ENCODE peak calls at places on chromosomes 6 and 20, in five cellular contexts. B, R, N, P and K are unnamed samples.
A peak's percentile ranks its signal among the peaks of the same experiment; 100 is the strongest.

GRCh38 chr6:134035823-134036296 is 16.6 kb downstream of the SLC2A12 start:
- DNase-seq in B (peak; percentile 61), R (peak; percentile 64), N (no peak), P (peak; percentile 98), K (peak; percentile 15)

GRCh38 chr6:6246539-6246938 is 73.9 kb downstream of the F13A1 start:
- DNase-seq in B (peak; percentile 90), R (no peak), N (no peak), P (no peak), K (no peak)

GRCh38 chr6:127192911-127193503 is 73.7 kb upstream of the RNF146 start:
- DNase-seq in B (no peak), R (no peak), N (no peak), P (peak; percentile 11), K (no peak)

GRCh38 chr6:2862712-2863174 is 21.1 kb upstream of the SERPINB1 start:
- DNase-seq in B (peak; percentile 95), R (no peak), N (no peak), P (no peak), K (no peak)

GRCh38 chr6:157268396-157268795 is 54.9 kb downstream of the TMEM242 start:
- DNase-seq in B (no peak), R (no peak), N (no peak), P (no peak), K (no peak)

GRCh38 chr6:45200510-45200909 is 127.6 kb upstream of the RUNX2 start:
- DNase-seq in B (no peak), R (peak; percentile 71), N (no peak), P (no peak), K (no peak)

GRCh38 chr6:95723638-95724037 is 146.3 kb downstream of the MANEA start:
- DNase-seq in B (no peak), R (no peak), N (no peak), P (peak; percentile 70), K (no peak)

GRCh38 chr6:126170433-126170832 is 169.5 kb upstream of the CENPW start:
- DNase-seq in B (no peak), R (no peak), N (no peak), P (no peak), K (no peak)

GRCh38 chr6:45959534-45960195 is 56.0 kb downstream of the CLIC5 start:
- DNase-seq in B (no peak), R (no peak), N (no peak), P (peak; percentile 76), K (peak; percentile 67)

GRCh38 chr6:6543181-6543879 is 45.2 kb upstream of the LY86 start:
- DNase-seq in B (peak; percentile 20), R (no peak), N (no peak), P (no peak), K (no peak)

GRCh38 chr6:37022135-37022863 is 16.8 kb downstream of the FGD2 start:
- DNase-seq in B (no peak), R (no peak), N (no peak), P (no peak), K (no peak)

GRCh38 chr6:141988954-141989705 is 143.6 kb upstream of the GJE1 start:
- DNase-seq in B (peak; percentile 46), R (peak; percentile 65), N (peak; percentile 89), P (peak; percentile 63), K (peak; percentile 66)

GRCh38 chr6:166957087-166957804 is 896 bp upstream of the RNASET2 start:
- DNase-seq in B (peak; percentile 59), R (peak; percentile 87), N (peak; percentile 52), P (no peak), K (peak; percentile 70)

GRCh38 chr6:16727996-16728395 is 33.3 kb downstream of the ATXN1 start:
- DNase-seq in B (no peak), R (peak; percentile 76), N (no peak), P (no peak), K (no peak)

GRCh38 chr20:51493346-51493791 is 49.1 kb downstream of the NFATC2 start:
- DNase-seq in B (no peak), R (no peak), N (no peak), P (no peak), K (no peak)
- H2AFZ ChIP-seq in B (no peak overlapping the region), R (no peak overlapping the region), N (no peak overlapping the region), P (no peak overlapping the region), K (no peak overlapping the region)

DNA sequence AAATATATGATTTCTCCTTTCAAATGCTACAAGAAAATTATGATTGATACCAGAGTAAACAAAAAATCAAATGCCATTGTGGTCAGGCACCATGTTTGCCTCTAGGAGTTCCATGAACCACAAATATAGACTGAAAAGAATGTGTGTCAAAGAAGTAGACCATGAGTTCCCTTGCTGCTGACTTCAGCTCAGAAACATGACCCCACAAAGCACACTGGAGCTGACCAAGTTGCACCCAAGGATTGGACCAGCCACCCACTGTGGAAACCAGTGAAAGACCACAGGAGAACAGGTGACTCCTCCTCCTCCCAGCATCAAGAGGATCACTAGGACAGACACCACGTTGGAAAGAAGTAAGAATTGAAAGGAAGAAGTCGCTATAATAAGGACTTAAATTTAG is 90.8 kb upstream of the TENT5A start:
- DNase-seq in B (no peak), R (peak; percentile 34), N (no peak), P (no peak), K (no peak)
- H2AFZ ChIP-seq in B (no peak overlapping the region), R (no peak overlapping the region), N (no peak overlapping the region), P (no peak overlapping the region), K (no peak overlapping the region)

DNA sequence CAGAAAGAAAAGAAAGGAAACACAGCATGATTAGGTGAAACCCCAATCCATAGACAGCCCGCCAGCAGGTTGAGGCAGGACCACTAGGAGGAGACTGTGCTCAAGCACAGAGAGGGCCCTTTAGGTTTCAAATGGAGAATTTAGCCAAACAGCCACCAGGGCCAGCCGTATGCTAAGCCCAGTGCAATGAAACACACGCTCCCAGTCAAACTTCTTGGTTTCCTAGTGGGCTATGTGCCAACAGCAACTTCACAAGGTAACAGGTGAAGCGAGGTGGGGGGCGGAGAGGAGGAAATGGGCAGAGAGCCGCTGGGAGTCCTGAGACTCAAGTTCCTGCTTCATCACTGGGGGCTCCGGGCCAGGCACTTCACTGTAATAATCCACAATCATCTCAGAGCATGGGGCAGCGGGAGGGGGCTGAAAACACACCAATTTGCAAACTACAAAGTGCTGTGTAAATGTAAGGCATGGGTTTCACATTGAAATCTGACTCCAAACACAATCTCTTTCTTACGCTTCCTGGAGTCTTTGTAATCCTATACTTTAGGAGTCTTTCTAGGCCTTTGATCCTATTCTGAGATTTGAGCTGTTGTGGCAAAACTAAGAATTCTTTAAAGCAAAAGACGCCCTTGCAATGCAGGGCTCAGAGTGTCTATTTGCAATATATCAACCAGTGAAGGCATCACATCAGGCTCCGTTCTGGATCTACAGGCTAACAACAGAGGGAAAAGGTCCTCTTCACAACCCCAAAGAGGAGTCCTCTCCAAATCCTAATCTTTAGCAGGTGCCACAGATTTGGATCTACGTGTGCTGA is 117.3 kb downstream of the OPRM1 start:
- DNase-seq in B (peak; percentile 28), R (peak; percentile 30), N (peak; percentile 70), P (no peak), K (peak; percentile 43)
- H2AFZ ChIP-seq in B (peak overlapping the region; percentile 58), R (no peak overlapping the region), N (no peak overlapping the region), P (no peak overlapping the region), K (no peak overlapping the region)

GRCh38 chr6:1722801-1723200 is 113.1 kb downstream of the FOXC1 start:
- DNase-seq in B (no peak), R (no peak), N (no peak), P (no peak), K (no peak)

GRCh38 chr6:1724124-1724523 is 114.4 kb downstream of the FOXC1 start:
- DNase-seq in B (no peak), R (no peak), N (peak; percentile 46), P (no peak), K (no peak)

GRCh38 chr6:1724616-1725015 is 114.9 kb downstream of the FOXC1 start:
- DNase-seq in B (no peak), R (no peak), N (peak; percentile 27), P (peak; percentile 91), K (peak; percentile 25)

GRCh38 chr6:1719922-1720321 is 110.2 kb downstream of the FOXC1 start:
- DNase-seq in B (no peak), R (no peak), N (no peak), P (no peak), K (no peak)

DNA sequence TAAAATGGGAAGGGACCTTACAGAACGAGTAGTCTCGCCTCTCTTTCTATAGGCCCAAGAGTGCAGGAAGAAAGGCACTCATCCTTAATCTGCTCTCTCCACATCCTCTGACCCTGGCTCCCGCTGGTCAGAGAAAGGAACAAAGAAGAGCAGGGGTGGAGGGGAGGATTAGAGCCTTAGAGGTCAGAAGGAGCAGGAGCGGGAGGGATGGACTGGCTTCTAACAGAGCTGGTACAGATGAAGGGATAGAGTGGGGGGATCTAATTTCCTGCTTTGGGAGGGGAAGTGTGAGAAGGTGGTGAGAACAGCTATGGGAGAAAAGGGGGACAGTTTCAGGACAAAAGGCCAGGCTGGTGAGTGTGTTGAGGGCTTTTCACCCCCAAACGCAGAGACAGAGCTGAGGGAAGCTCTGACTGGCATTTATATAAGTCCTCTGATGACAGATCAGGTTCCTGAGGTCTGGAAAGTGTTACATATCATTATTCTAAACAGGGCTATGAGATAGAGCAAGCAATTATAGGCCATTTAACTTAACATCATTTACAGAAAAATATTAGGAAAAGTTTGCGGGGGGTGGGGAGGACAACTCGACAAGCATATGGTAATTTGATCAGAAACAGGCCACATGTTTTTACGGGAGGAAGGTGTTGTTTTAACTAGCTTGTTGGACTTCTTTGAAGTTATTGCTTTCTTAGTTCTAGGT is 111.1 kb downstream of the FOXC1 start:
- DNase-seq in B (no peak), R (no peak), N (peak; percentile 64), P (no peak), K (no peak)
- H2AFZ ChIP-seq in B (no peak overlapping the region), R (no peak overlapping the region), N (no peak overlapping the region), P (no peak overlapping the region), K (no peak overlapping the region)

DNA sequence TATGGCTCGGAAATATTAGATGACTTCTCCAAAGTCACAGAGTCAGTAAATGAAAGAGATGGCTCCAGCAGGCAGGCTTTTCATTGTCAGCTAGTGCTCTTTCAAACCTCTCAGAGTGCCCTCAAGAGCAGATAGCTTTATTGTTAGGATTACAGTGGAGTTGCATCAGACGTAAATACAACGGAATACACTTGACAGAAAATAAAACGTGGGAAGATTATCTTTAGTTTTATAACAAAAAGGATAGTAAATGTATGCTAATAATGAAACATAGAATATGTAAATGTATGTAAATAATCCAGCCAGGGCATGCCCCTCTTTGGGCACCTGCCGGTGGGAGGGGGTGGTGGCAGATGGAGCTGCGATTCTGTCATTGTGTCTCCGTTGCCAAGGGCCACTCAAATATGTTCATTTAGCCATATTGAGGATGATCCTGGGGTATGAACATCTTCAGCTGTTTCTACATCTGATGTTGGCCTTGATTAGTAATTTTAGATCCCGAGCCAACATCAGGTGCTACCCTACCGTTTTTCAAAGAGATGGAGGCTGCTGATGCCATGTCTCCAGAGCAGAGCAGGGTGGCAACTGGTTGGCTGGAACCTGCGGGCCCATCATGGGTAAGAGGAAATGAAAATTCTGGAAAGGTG is 358.3 kb upstream of the SULF2 start:
- DNase-seq in B (no peak), R (no peak), N (no peak), P (no peak), K (no peak)
- H2AFZ ChIP-seq in B (no peak overlapping the region), R (no peak overlapping the region), N (no peak overlapping the region), P (no peak overlapping the region), K (no peak overlapping the region)

GRCh38 chr20:62183426-62184142 is 756 bp downstream of the MTG2 start:
- DNase-seq in B (no peak), R (no peak), N (peak; percentile 30), P (no peak), K (no peak)

GRCh38 chr20:62190639-62191411 is 8.0 kb downstream of the MTG2 start:
- DNase-seq in B (no peak), R (no peak), N (peak; percentile 37), P (no peak), K (no peak)

GRCh38 chr20:62186096-62186426 is 3.2 kb downstream of the MTG2 start:
- DNase-seq in B (no peak), R (no peak), N (no peak), P (no peak), K (no peak)

GRCh38 chr20:62182469-62183425 is at the start of gene MTG2:
- DNase-seq in B (peak; percentile 98), R (peak; percentile 98), N (peak; percentile 98), P (peak; percentile 91), K (peak; percentile 98)

GRCh38 chr20:62186887-62187866 is 4.3 kb downstream of the MTG2 start:
- DNase-seq in B (no peak), R (no peak), N (no peak), P (no peak), K (no peak)
- H2AFZ ChIP-seq in B (no peak overlapping the region), R (no peak overlapping the region), N (no peak overlapping the region), P (no peak overlapping the region), K (no peak overlapping the region)